ENCODE peak calls at places on chromosomes 16 and 17, in eight cellular contexts. J is astrocyte, W is bronchial epithelial cell, D is brain microvascular endothelial cell, O is left ventricle myocardium inferior, T is ovary, F is pancreas, P is heart right ventricle. S is an unnamed sample. For H3K36me3, the result is how much of the 10 kb centered on the place peaks cover.

GRCh38 chr16:65413861-65414260 is 292.0 kb upstream of the CDH11 start:
- DNase-seq in J (no peak), W (peak), D (no peak), O (no peak), T (no peak), F (no peak), P (no peak), S (no peak)

GRCh38 chr17:18156171-18156975 is 27.3 kb upstream of the ALKBH5 start:
- DNase-seq in J (no peak), W (peak), D (no peak), O (no peak), T (no peak), F (no peak), P (no peak), S (no peak)

GRCh38 chr16:27550582-27550920 is 607 bp downstream of the KATNIP start:
- DNase-seq in J (no peak), W (no peak), D (no peak), O (no peak), T (no peak), F (no peak), P (no peak), S (no peak)

GRCh38 chr17:58525239-58525638 is 10.8 kb upstream of the MTMR4 start:
- DNase-seq in J (peak), W (peak), D (peak), O (peak), T (peak), F (no peak), P (peak), S (peak)

GRCh38 chr16:848510-849253 is 48.1 kb upstream of the GNG13 start:
- DNase-seq in J (no peak), W (no peak), D (no peak), O (no peak), T (no peak), F (no peak), P (no peak), S (no peak)

GRCh38 chr16:85399583-85400284 is 213.4 kb upstream of the GSE1 start:
- DNase-seq in J (no peak), W (no peak), D (no peak), O (peak), T (no peak), F (peak), P (no peak), S (no peak)

GRCh38 chr16:33877-34707 is 19.3 kb downstream of the POLR3K start:
- DNase-seq in J (no peak), W (no peak), D (no peak), O (no peak), T (no peak), F (no peak), P (no peak), S (no peak)

GRCh38 chr17:63519972-63520882 is 2.9 kb upstream of the KCNH6 start:
- DNase-seq in J (no peak), W (no peak), D (no peak), O (no peak), T (no peak), F (peak), P (no peak), S (no peak)

GRCh38 chr16:10668322-10669045 is 26.2 kb downstream of the TEKT5 start:
- DNase-seq in J (no peak), W (no peak), D (peak), O (no peak), T (no peak), F (no peak), P (no peak), S (no peak)

GRCh38 chr17:80285237-80285920 is 24.7 kb downstream of the RNF213 start:
- DNase-seq in J (no peak), W (no peak), D (no peak), O (no peak), T (no peak), F (no peak), P (no peak), S (no peak)

GRCh38 chr16:85616608-85617311 is 3.6 kb downstream of the GSE1 start:
- DNase-seq in J (no peak), W (no peak), D (no peak), O (peak), T (no peak), F (peak), P (peak), S (no peak)

GRCh38 chr16:4944333-4945281 is 7.7 kb upstream of the PPL start:
- DNase-seq in J (peak), W (peak), D (peak), O (peak), T (peak), F (peak), P (peak), S (peak)

GRCh38 chr16:379961-380836 is 1.6 kb downstream of the PGAP6 start:
- DNase-seq in J (no peak), W (no peak), D (no peak), O (no peak), T (no peak), F (peak), P (no peak), S (no peak)

GRCh38 chr17:19244357-19244756 is 7.2 kb downstream of the EPN2 start:
- DNase-seq in J (no peak), W (no peak), D (no peak), O (no peak), T (no peak), F (no peak), P (no peak), S (no peak)

GRCh38 chr16:83059237-83059636 is 432.5 kb downstream of the CDH13 start:
- DNase-seq in J (no peak), W (peak), D (no peak), O (no peak), T (no peak), F (no peak), P (no peak), S (no peak)

GRCh38 chr16:85580684-85581083 is 32.4 kb upstream of the GSE1 start:
- DNase-seq in J (no peak), W (no peak), D (no peak), O (no peak), T (no peak), F (no peak), P (no peak), S (no peak)

GRCh38 chr17:9023389-9024210 is 2.3 kb downstream of the NTN1 start:
- DNase-seq in J (no peak), W (no peak), D (no peak), O (no peak), T (no peak), F (no peak), P (no peak), S (no peak)

GRCh38 chr16:22400899-22401298 is 26.5 kb upstream of the CDR2 start:
- DNase-seq in J (no peak), W (no peak), D (no peak), O (no peak), T (no peak), F (no peak), P (no peak), S (no peak)

GRCh38 chr16:87790278-87791023 is 24.7 kb upstream of the KLHDC4 start:
- DNase-seq in J (no peak), W (peak), D (no peak), O (peak), T (no peak), F (no peak), P (peak), S (no peak)

GRCh38 chr17:35903451-35903850 is 23.3 kb upstream of the CCL5 start:
- DNase-seq in J (no peak), W (no peak), D (no peak), O (no peak), T (no peak), F (no peak), P (no peak), S (no peak)

GRCh38 chr17:6948976-6949375 is 46.9 kb upstream of the ALOX12 start:
- DNase-seq in J (no peak), W (no peak), D (no peak), O (no peak), T (no peak), F (no peak), P (no peak), S (no peak)

GRCh38 chr16:10625595-10626357 is 45.4 kb upstream of the EMP2 start:
- DNase-seq in J (peak), W (peak), D (peak), O (no peak), T (no peak), F (no peak), P (no peak), S (no peak)

GRCh38 chr17:17156107-17156506 is 50.0 kb downstream of the PLD6 start:
- DNase-seq in J (peak), W (peak), D (peak), O (no peak), T (no peak), F (no peak), P (no peak), S (peak)

GRCh38 chr16:54359086-54359485 is 72.5 kb upstream of the IRX3 start:
- DNase-seq in J (no peak), W (no peak), D (no peak), O (no peak), T (no peak), F (no peak), P (no peak), S (no peak)

GRCh38 chr17:44216674-44217073 is 2.8 kb downstream of the UBTF start:
- DNase-seq in J (no peak), W (no peak), D (no peak), O (no peak), T (no peak), F (no peak), P (no peak), S (no peak)

GRCh38 chr17:17151962-17152361 is 54.2 kb downstream of the PLD6 start:
- DNase-seq in J (peak), W (peak), D (peak), O (peak), T (peak), F (peak), P (peak), S (peak)

GRCh38 chr17:8188408-8188839 is 1.6 kb downstream of the BORCS6 start:
- DNase-seq in J (no peak), W (no peak), D (no peak), O (no peak), T (no peak), F (peak), P (no peak), S (no peak)

GRCh38 chr17:9924735-9925191 is 19.7 kb upstream of the RCVRN start:
- DNase-seq in J (peak), W (peak), D (peak), O (peak), T (peak), F (no peak), P (no peak), S (no peak)

GRCh38 chr17:78618264-78619066 is 41.3 kb upstream of the DNAH17 start:
- DNase-seq in J (no peak), W (no peak), D (no peak), O (peak), T (no peak), F (no peak), P (no peak), S (no peak)

GRCh38 chr17:57415737-57416354 is 159.5 kb downstream of the MSI2 start:
- DNase-seq in J (no peak), W (no peak), D (no peak), O (no peak), T (peak), F (no peak), P (no peak), S (no peak)

GRCh38 chr16:2150418-2151187 is 2.2 kb downstream of the RAB26 start:
- DNase-seq in J (peak), W (peak), D (no peak), O (no peak), T (no peak), F (peak), P (no peak), S (no peak)

GRCh38 chr16:69314534-69314933 is 3.4 kb downstream of the VPS4A start:
- DNase-seq in J (no peak), W (no peak), D (no peak), O (no peak), T (peak), F (peak), P (no peak), S (no peak)
- H3K36me3 ChIP-seq in J (under half), W (under half), D (under half), O (half or more), T (under half), F (under half), P (half or more), S (under half)

DNA sequence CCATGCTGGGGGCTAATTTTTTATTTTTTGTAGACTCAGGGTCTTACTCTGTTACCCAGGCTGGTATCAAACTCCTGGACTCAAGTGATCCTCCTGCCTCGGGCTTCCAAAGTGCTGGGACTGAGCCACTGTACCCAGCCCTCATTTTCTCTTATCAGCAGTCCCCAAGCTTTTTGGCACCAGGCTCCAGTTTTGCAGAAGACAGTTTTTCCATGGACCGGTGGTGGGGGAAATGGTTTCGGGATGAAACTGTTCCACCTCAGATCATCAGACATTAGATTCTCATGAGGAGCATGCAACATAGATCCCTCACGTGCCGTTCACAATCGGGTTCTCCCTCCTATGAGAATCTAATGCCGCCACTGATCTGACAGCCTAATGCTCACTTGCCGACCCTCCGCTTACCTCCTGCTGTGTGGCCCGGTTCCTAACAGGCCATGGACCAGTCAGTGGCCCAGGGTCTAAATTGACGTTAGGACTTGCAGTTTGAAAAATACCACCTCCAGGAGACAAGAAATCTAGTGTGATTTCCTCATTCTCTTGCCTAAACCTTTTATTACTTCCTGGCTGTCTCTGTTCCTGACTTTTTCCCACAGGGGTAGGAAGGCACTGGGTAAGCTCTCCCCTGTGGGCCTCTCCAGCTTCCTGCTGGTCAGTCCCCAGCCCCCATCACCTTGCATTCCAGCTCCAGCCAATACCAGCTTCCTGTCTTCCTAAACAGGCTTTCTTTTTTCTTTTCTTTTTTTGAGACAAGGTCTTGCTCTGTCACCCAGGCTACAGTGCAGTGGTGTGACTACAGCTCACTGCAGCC is 9.3 kb upstream of the CNP start:
- DNase-seq in J (no peak), W (no peak), D (no peak), O (no peak), T (no peak), F (no peak), P (no peak), S (no peak)
- H3K4me3 ChIP-seq in J (no peak), W (no peak), D (no peak), O (no peak), T (no peak), F (no peak), P (no peak), S (no peak)

GRCh38 chr17:82876602-82877391 is 37.0 kb upstream of the ZNF750 start:
- DNase-seq in J (peak), W (peak), D (peak), O (peak), T (peak), F (peak), P (peak), S (no peak)
- TF ChIP-seq CTCF in J (peak), W (peak), D (peak), O (peak), T (peak), F (peak), P (peak), S (peak)

GRCh38 chr17:75901727-75902126 is 3.0 kb downstream of the MRPL38 start:
- DNase-seq in J (no peak), W (no peak), D (no peak), O (no peak), T (no peak), F (no peak), P (no peak), S (no peak)
- H3K36me3 ChIP-seq in J (under half), W (under half), D (under half), O (half or more), T (under half), F (under half), P (half or more), S (under half)

DNA sequence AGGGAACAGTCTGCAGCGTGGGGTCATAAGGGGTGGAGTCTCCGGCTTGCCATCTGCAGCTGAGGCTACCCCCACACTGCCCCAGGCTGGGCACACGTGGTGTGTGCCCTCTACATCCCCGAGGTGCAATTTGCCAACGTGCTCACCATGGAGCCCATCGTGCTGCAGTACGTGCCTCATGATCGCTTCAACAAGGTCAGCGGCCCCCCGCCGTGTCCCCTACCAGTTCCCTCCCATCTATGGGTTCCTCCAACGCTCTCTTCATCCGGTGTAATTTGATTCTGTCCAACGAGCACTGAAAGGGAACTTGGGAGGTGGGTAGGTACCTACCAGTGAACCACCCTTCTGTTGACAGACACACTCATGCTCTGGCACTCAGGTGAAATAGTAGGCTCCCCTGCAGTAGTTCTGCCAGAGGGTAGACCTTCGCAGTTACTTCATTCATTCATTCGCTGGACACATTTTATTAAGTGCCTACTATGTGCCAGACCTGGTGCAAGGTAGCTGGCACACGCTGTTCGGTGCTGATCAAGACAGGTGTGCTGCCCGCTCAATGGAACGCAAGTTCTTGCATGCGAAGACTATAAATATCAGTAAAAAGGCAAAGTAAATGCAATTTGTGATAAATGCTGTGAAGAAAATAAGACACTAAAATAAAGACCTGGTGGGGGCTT is 2.7 kb downstream of the MLLT6 start:
- DNase-seq in J (no peak), W (no peak), D (no peak), O (no peak), T (no peak), F (no peak), P (no peak), S (no peak)
- H3K4me3 ChIP-seq in J (no peak), W (no peak), D (no peak), O (peak), T (no peak), F (no peak), P (no peak), S (no peak)

GRCh38 chr17:34082404-34082803 is 172.7 kb upstream of the CCL2 start:
- DNase-seq in J (no peak), W (no peak), D (no peak), O (no peak), T (no peak), F (no peak), P (no peak), S (no peak)

GRCh38 chr17:34076743-34077631 is 178.1 kb upstream of the CCL2 start:
- DNase-seq in J (no peak), W (no peak), D (no peak), O (no peak), T (no peak), F (peak), P (no peak), S (no peak)

DNA sequence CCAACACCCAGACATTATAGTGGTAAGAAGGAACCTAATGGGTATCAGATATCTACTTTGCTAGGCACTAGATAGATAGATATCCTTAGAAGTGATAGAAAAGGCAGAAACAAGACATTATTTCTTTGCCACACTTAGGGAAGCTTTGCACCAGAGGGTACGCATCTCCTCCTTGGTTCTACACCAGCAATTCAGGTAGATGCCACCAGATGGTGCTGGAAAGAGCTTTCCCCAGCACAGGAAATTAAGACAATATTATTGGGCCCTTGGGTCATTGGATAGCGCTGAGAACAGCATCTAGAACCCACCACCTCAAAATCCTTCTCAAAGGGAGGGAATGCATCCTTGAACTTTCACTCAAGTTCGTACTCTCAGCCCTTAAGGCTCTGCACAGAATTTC is 173.8 kb upstream of the CCL2 start:
- DNase-seq in J (no peak), W (no peak), D (no peak), O (no peak), T (no peak), F (no peak), P (no peak), S (no peak)
- TF ChIP-seq CTCF in J (no peak), W (no peak), D (no peak), O (peak), T (no peak), F (no peak), P (peak), S (peak)

S was measured in BJ.